ENCODE peak calls at places on chromosome 17, in seven cellular contexts. One of them, this sample, is unnamed.

GRCh38 chr17:49705254-49705653 is 2.5 kb downstream of the SLC35B1 start:
- DNase-seq in neural progenitor cell: no peak
- DNase-seq in fibroblast of mammary gland: no peak
- DNase-seq in AG10803: no peak
- DNase-seq in lower lobe of right lung: no peak
- DNase-seq in choroid plexus epithelial cell: no peak
- DNase-seq in body of pancreas: no peak
- DNase-seq in this sample: no peak

GRCh38 chr17:7459961-7460545 is 15.2 kb downstream of the CHRNB1 start:
- DNase-seq in neural progenitor cell: no peak
- DNase-seq in fibroblast of mammary gland: peak
- DNase-seq in AG10803: no peak
- DNase-seq in lower lobe of right lung: no peak
- DNase-seq in choroid plexus epithelial cell: no peak
- DNase-seq in body of pancreas: no peak
- DNase-seq in this sample: no peak

GRCh38 chr17:80422981-80423380 is 8.0 kb downstream of the ENDOV start:
- DNase-seq in neural progenitor cell: no peak
- DNase-seq in fibroblast of mammary gland: no peak
- DNase-seq in AG10803: no peak
- DNase-seq in lower lobe of right lung: no peak
- DNase-seq in choroid plexus epithelial cell: no peak
- DNase-seq in body of pancreas: no peak
- DNase-seq in this sample: no peak

GRCh38 chr17:41615454-41615853 is 2.9 kb upstream of the KRT16 start:
- DNase-seq in neural progenitor cell: peak
- DNase-seq in fibroblast of mammary gland: no peak
- DNase-seq in AG10803: no peak
- DNase-seq in lower lobe of right lung: no peak
- DNase-seq in choroid plexus epithelial cell: no peak
- DNase-seq in body of pancreas: no peak
- DNase-seq in this sample: no peak

GRCh38 chr17:39352511-39352910 is 48.9 kb downstream of the FBXL20 start:
- DNase-seq in neural progenitor cell: no peak
- DNase-seq in fibroblast of mammary gland: no peak
- DNase-seq in AG10803: no peak
- DNase-seq in lower lobe of right lung: no peak
- DNase-seq in choroid plexus epithelial cell: no peak
- DNase-seq in body of pancreas: no peak
- DNase-seq in this sample: no peak

GRCh38 chr17:47692895-47693666 is 880 bp upstream of the TBKBP1 start:
- DNase-seq in neural progenitor cell: no peak
- DNase-seq in fibroblast of mammary gland: no peak
- DNase-seq in AG10803: peak
- DNase-seq in lower lobe of right lung: no peak
- DNase-seq in choroid plexus epithelial cell: no peak
- DNase-seq in body of pancreas: peak
- DNase-seq in this sample: no peak

GRCh38 chr17:41917957-41918391 is 777 bp downstream of the ACLY start:
- DNase-seq in neural progenitor cell: peak
- DNase-seq in fibroblast of mammary gland: peak
- DNase-seq in AG10803: no peak
- DNase-seq in lower lobe of right lung: peak
- DNase-seq in choroid plexus epithelial cell: no peak
- DNase-seq in body of pancreas: peak
- DNase-seq in this sample: no peak

GRCh38 chr17:29112780-29113295 is 67.4 kb downstream of the MYO18A start:
- DNase-seq in neural progenitor cell: no peak
- DNase-seq in fibroblast of mammary gland: peak
- DNase-seq in AG10803: peak
- DNase-seq in lower lobe of right lung: no peak
- DNase-seq in choroid plexus epithelial cell: no peak
- DNase-seq in body of pancreas: peak
- DNase-seq in this sample: no peak

GRCh38 chr17:44074231-44074910 is 3.8 kb downstream of the G6PC3 start:
- DNase-seq in neural progenitor cell: no peak
- DNase-seq in fibroblast of mammary gland: no peak
- DNase-seq in AG10803: no peak
- DNase-seq in lower lobe of right lung: peak
- DNase-seq in choroid plexus epithelial cell: no peak
- DNase-seq in body of pancreas: no peak
- DNase-seq in this sample: no peak

GRCh38 chr17:57714660-57715059 is 30.4 kb downstream of the CCDC182 start:
- DNase-seq in neural progenitor cell: no peak
- DNase-seq in fibroblast of mammary gland: no peak
- DNase-seq in AG10803: no peak
- DNase-seq in lower lobe of right lung: no peak
- DNase-seq in choroid plexus epithelial cell: no peak
- DNase-seq in body of pancreas: no peak
- DNase-seq in this sample: no peak

GRCh38 chr17:45740553-45741330 is 43.4 kb upstream of the CRHR1 start:
- DNase-seq in neural progenitor cell: peak
- DNase-seq in fibroblast of mammary gland: peak
- DNase-seq in AG10803: peak
- DNase-seq in lower lobe of right lung: no peak
- DNase-seq in choroid plexus epithelial cell: peak
- DNase-seq in body of pancreas: no peak
- DNase-seq in this sample: peak

GRCh38 chr17:38724337-38724988 is 5.7 kb upstream of the CISD3 start:
- DNase-seq in neural progenitor cell: no peak
- DNase-seq in fibroblast of mammary gland: no peak
- DNase-seq in AG10803: no peak
- DNase-seq in lower lobe of right lung: no peak
- DNase-seq in choroid plexus epithelial cell: no peak
- DNase-seq in body of pancreas: peak
- DNase-seq in this sample: no peak

GRCh38 chr17:80826955-80827645 is 164.5 kb upstream of the CHMP6 start:
- DNase-seq in neural progenitor cell: peak
- DNase-seq in fibroblast of mammary gland: peak
- DNase-seq in AG10803: peak
- DNase-seq in lower lobe of right lung: no peak
- DNase-seq in choroid plexus epithelial cell: peak
- DNase-seq in body of pancreas: no peak
- DNase-seq in this sample: no peak

GRCh38 chr17:74646231-74646630 is 22.7 kb upstream of the CD300E start:
- DNase-seq in neural progenitor cell: no peak
- DNase-seq in fibroblast of mammary gland: peak
- DNase-seq in AG10803: no peak
- DNase-seq in lower lobe of right lung: no peak
- DNase-seq in choroid plexus epithelial cell: peak
- DNase-seq in body of pancreas: no peak
- DNase-seq in this sample: peak
- H3K4me3 ChIP-seq in neural progenitor cell: no peak
- H3K4me3 ChIP-seq in fibroblast of mammary gland: no peak
- H3K4me3 ChIP-seq in AG10803: no peak
- H3K4me3 ChIP-seq in lower lobe of right lung: no peak
- H3K4me3 ChIP-seq in choroid plexus epithelial cell: no peak
- H3K4me3 ChIP-seq in body of pancreas: no peak
- H3K4me3 ChIP-seq in this sample: no peak

GRCh38 chr17:64128787-64129514 is 993 bp downstream of the ERN1 start:
- DNase-seq in neural progenitor cell: no peak
- DNase-seq in fibroblast of mammary gland: peak
- DNase-seq in AG10803: peak
- DNase-seq in lower lobe of right lung: peak
- DNase-seq in choroid plexus epithelial cell: peak
- DNase-seq in body of pancreas: peak
- DNase-seq in this sample: no peak

GRCh38 chr17:64129765-64130558 is at the start of gene ERN1:
- DNase-seq in neural progenitor cell: peak
- DNase-seq in fibroblast of mammary gland: peak
- DNase-seq in AG10803: peak
- DNase-seq in lower lobe of right lung: peak
- DNase-seq in choroid plexus epithelial cell: peak
- DNase-seq in body of pancreas: peak
- DNase-seq in this sample: peak

GRCh38 chr17:64131606-64132270 is 1.8 kb upstream of the ERN1 start:
- DNase-seq in neural progenitor cell: no peak
- DNase-seq in fibroblast of mammary gland: no peak
- DNase-seq in AG10803: no peak
- DNase-seq in lower lobe of right lung: no peak
- DNase-seq in choroid plexus epithelial cell: no peak
- DNase-seq in body of pancreas: no peak
- DNase-seq in this sample: no peak

GRCh38 chr17:64129515-64129764 is 504 bp downstream of the ERN1 start:
- DNase-seq in neural progenitor cell: no peak
- DNase-seq in fibroblast of mammary gland: no peak
- DNase-seq in AG10803: no peak
- DNase-seq in lower lobe of right lung: no peak
- DNase-seq in choroid plexus epithelial cell: no peak
- DNase-seq in body of pancreas: no peak
- DNase-seq in this sample: no peak

DNA sequence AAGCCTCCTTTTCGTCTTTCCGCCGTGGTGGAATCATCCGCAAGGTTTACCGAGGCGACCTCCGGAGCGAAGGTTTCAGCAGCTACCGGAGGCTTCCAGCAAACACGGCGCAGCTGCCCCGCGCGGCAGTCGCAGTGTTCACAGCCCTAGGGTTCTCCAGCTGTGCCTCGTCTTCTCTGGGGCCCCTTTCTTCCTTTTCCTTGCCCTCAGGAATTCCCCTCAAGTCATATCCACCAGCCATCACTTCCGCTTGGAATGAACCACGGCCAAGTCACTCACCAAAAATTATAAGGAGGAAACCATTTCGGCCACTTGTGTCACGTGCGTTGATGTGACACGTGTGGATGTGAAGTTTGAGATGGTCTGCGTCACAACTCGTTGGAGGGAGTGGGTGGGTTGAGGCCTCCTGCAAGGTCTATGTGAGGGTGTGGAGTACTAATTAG is 636 bp upstream of the ERN1 start:
- DNase-seq in neural progenitor cell: no peak
- DNase-seq in fibroblast of mammary gland: peak
- DNase-seq in AG10803: peak
- DNase-seq in lower lobe of right lung: peak
- DNase-seq in choroid plexus epithelial cell: peak
- DNase-seq in body of pancreas: no peak
- DNase-seq in this sample: no peak
- H3K4me3 ChIP-seq in neural progenitor cell: peak
- H3K4me3 ChIP-seq in fibroblast of mammary gland: peak
- H3K4me3 ChIP-seq in AG10803: peak
- H3K4me3 ChIP-seq in lower lobe of right lung: peak
- H3K4me3 ChIP-seq in choroid plexus epithelial cell: peak
- H3K4me3 ChIP-seq in body of pancreas: no peak
- H3K4me3 ChIP-seq in this sample: no peak

DNA sequence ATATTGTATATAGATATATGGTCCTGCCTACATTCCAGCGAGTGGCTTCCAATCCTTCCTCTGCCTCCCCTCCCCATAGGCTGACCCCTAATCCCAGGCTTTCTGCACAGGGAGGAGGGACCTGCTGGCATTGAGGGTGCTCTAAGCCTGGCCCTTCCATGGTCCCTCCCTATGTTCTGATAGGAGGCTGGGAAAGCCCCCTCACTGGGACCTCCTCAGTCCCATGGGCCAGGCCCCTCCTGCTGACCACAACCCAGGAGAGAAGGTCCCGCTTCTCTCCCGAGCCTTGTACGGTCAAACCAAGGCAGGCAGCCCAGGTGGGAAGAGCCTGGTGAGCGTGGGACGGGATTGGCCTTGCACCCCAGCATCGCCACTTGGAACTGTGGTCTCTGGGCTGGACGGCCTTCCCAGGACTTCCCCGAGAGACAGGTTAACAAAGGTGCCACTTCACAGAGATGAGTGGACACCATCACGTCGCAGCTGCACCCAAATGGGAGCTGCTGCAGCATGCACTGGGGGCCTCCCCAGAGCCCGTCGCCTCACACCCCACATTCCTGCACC is 859 bp downstream of the ALDH3A1 start:
- DNase-seq in neural progenitor cell: no peak
- DNase-seq in fibroblast of mammary gland: no peak
- DNase-seq in AG10803: no peak
- DNase-seq in lower lobe of right lung: no peak
- DNase-seq in choroid plexus epithelial cell: no peak
- DNase-seq in body of pancreas: no peak
- DNase-seq in this sample: no peak
- H3K4me3 ChIP-seq in neural progenitor cell: no peak
- H3K4me3 ChIP-seq in fibroblast of mammary gland: no peak
- H3K4me3 ChIP-seq in AG10803: no peak
- H3K4me3 ChIP-seq in lower lobe of right lung: no peak
- H3K4me3 ChIP-seq in choroid plexus epithelial cell: no peak
- H3K4me3 ChIP-seq in body of pancreas: no peak
- H3K4me3 ChIP-seq in this sample: no peak

GRCh38 chr17:60391419-60392041 is 403 bp downstream of the USP32 start:
- DNase-seq in neural progenitor cell: peak
- DNase-seq in fibroblast of mammary gland: no peak
- DNase-seq in AG10803: peak
- DNase-seq in lower lobe of right lung: no peak
- DNase-seq in choroid plexus epithelial cell: no peak
- DNase-seq in body of pancreas: no peak
- DNase-seq in this sample: no peak
- H3K4me3 ChIP-seq in neural progenitor cell: peak
- H3K4me3 ChIP-seq in fibroblast of mammary gland: peak
- H3K4me3 ChIP-seq in AG10803: peak
- H3K4me3 ChIP-seq in lower lobe of right lung: peak
- H3K4me3 ChIP-seq in choroid plexus epithelial cell: peak
- H3K4me3 ChIP-seq in body of pancreas: peak
- H3K4me3 ChIP-seq in this sample: peak

This sample was measured in Jurkat, Clone E6-1.